ENCODE peak calls at places on chromosomes 5 and 9, in six cellular contexts. One of them, this sample, is unnamed.

GRCh38 chr9:113609562-113610318 is 146.2 kb downstream of the RGS3 start:
- DNase-seq in CD4-positive, CD25-positive, alpha-beta regulatory T cell: no peak
- DNase-seq in CD8-positive, alpha-beta memory T cell: no peak
- DNase-seq in HCT116: no peak
- DNase-seq in amniotic stem cell: no peak
- DNase-seq in NCI-H460: no peak
- DNase-seq in this sample: no peak

GRCh38 chr5:149995385-149996085 is 4.9 kb downstream of the TIGD6 start:
- DNase-seq in CD4-positive, CD25-positive, alpha-beta regulatory T cell: no peak
- DNase-seq in CD8-positive, alpha-beta memory T cell: no peak
- DNase-seq in HCT116: no peak
- DNase-seq in amniotic stem cell: no peak
- DNase-seq in NCI-H460: no peak
- DNase-seq in this sample: no peak

GRCh38 chr5:150402901-150403342 is 9.8 kb downstream of the CD74 start:
- DNase-seq in CD4-positive, CD25-positive, alpha-beta regulatory T cell: no peak
- DNase-seq in CD8-positive, alpha-beta memory T cell: no peak
- DNase-seq in HCT116: no peak
- DNase-seq in amniotic stem cell: no peak
- DNase-seq in NCI-H460: no peak
- DNase-seq in this sample: no peak

GRCh38 chr5:68348447-68349222 is 133.1 kb downstream of the PIK3R1 start:
- DNase-seq in CD4-positive, CD25-positive, alpha-beta regulatory T cell: no peak
- DNase-seq in CD8-positive, alpha-beta memory T cell: no peak
- DNase-seq in HCT116: no peak
- DNase-seq in amniotic stem cell: no peak
- DNase-seq in NCI-H460: no peak
- DNase-seq in this sample: no peak

GRCh38 chr5:143400541-143401252 is 2.8 kb downstream of the NR3C1 start:
- DNase-seq in CD4-positive, CD25-positive, alpha-beta regulatory T cell: no peak
- DNase-seq in CD8-positive, alpha-beta memory T cell: no peak
- DNase-seq in HCT116: no peak
- DNase-seq in amniotic stem cell: no peak
- DNase-seq in NCI-H460: no peak
- DNase-seq in this sample: no peak

GRCh38 chr5:164742025-164742424 is 1236.6 kb downstream of the MAT2B start:
- DNase-seq in CD4-positive, CD25-positive, alpha-beta regulatory T cell: no peak
- DNase-seq in CD8-positive, alpha-beta memory T cell: no peak
- DNase-seq in HCT116: no peak
- DNase-seq in amniotic stem cell: no peak
- DNase-seq in NCI-H460: no peak
- DNase-seq in this sample: no peak

GRCh38 chr5:111453290-111453689 is 59.0 kb downstream of the STARD4 start:
- DNase-seq in CD4-positive, CD25-positive, alpha-beta regulatory T cell: no peak
- DNase-seq in CD8-positive, alpha-beta memory T cell: no peak
- DNase-seq in HCT116: no peak
- DNase-seq in amniotic stem cell: no peak
- DNase-seq in NCI-H460: no peak
- DNase-seq in this sample: no peak

GRCh38 chr9:21060919-21061561 is 16.7 kb downstream of the IFNB1 start:
- DNase-seq in CD4-positive, CD25-positive, alpha-beta regulatory T cell: no peak
- DNase-seq in CD8-positive, alpha-beta memory T cell: no peak
- DNase-seq in HCT116: no peak
- DNase-seq in amniotic stem cell: peak; percentile 3
- DNase-seq in NCI-H460: no peak
- DNase-seq in this sample: no peak

GRCh38 chr9:127944586-127945218 is 7.0 kb upstream of the DPM2 start:
- DNase-seq in CD4-positive, CD25-positive, alpha-beta regulatory T cell: no peak
- DNase-seq in CD8-positive, alpha-beta memory T cell: no peak
- DNase-seq in HCT116: no peak
- DNase-seq in amniotic stem cell: no peak
- DNase-seq in NCI-H460: no peak
- DNase-seq in this sample: no peak

GRCh38 chr9:18396102-18396728 is 77.7 kb upstream of the ADAMTSL1 start:
- DNase-seq in CD4-positive, CD25-positive, alpha-beta regulatory T cell: no peak
- DNase-seq in CD8-positive, alpha-beta memory T cell: no peak
- DNase-seq in HCT116: no peak
- DNase-seq in amniotic stem cell: no peak
- DNase-seq in NCI-H460: no peak
- DNase-seq in this sample: no peak

GRCh38 chr5:53482717-53483638 is 2.5 kb downstream of the FST start:
- DNase-seq in CD4-positive, CD25-positive, alpha-beta regulatory T cell: no peak
- DNase-seq in CD8-positive, alpha-beta memory T cell: no peak
- DNase-seq in HCT116: no peak
- DNase-seq in amniotic stem cell: no peak
- DNase-seq in NCI-H460: no peak
- DNase-seq in this sample: no peak

GRCh38 chr9:16039103-16039987 is 486.5 kb downstream of the CCDC171 start:
- DNase-seq in CD4-positive, CD25-positive, alpha-beta regulatory T cell: no peak
- DNase-seq in CD8-positive, alpha-beta memory T cell: no peak
- DNase-seq in HCT116: peak; percentile 34
- DNase-seq in amniotic stem cell: no peak
- DNase-seq in NCI-H460: no peak
- DNase-seq in this sample: no peak

GRCh38 chr5:157109744-157110143 is 900 bp upstream of the HAVCR2 start:
- DNase-seq in CD4-positive, CD25-positive, alpha-beta regulatory T cell: no peak
- DNase-seq in CD8-positive, alpha-beta memory T cell: no peak
- DNase-seq in HCT116: no peak
- DNase-seq in amniotic stem cell: no peak
- DNase-seq in NCI-H460: no peak
- DNase-seq in this sample: peak; percentile 19

GRCh38 chr5:68368686-68369359 is 153.3 kb downstream of the PIK3R1 start:
- DNase-seq in CD4-positive, CD25-positive, alpha-beta regulatory T cell: no peak
- DNase-seq in CD8-positive, alpha-beta memory T cell: no peak
- DNase-seq in HCT116: no peak
- DNase-seq in amniotic stem cell: no peak
- DNase-seq in NCI-H460: no peak
- DNase-seq in this sample: no peak

GRCh38 chr5:42811591-42812392 is at the start of gene SELENOP:
- DNase-seq in CD4-positive, CD25-positive, alpha-beta regulatory T cell: no peak
- DNase-seq in CD8-positive, alpha-beta memory T cell: no peak
- DNase-seq in HCT116: peak; percentile 24
- DNase-seq in amniotic stem cell: no peak
- DNase-seq in NCI-H460: no peak
- DNase-seq in this sample: no peak

GRCh38 chr5:108259306-108259705 is 122.6 kb downstream of the FBXL17 start:
- DNase-seq in CD4-positive, CD25-positive, alpha-beta regulatory T cell: no peak
- DNase-seq in CD8-positive, alpha-beta memory T cell: no peak
- DNase-seq in HCT116: no peak
- DNase-seq in amniotic stem cell: peak; percentile 7
- DNase-seq in NCI-H460: no peak
- DNase-seq in this sample: no peak

GRCh38 chr9:133374612-133375115 is 1.2 kb downstream of the SURF4 start:
- DNase-seq in CD4-positive, CD25-positive, alpha-beta regulatory T cell: no peak
- DNase-seq in CD8-positive, alpha-beta memory T cell: no peak
- DNase-seq in HCT116: no peak
- DNase-seq in amniotic stem cell: peak; percentile 10
- DNase-seq in NCI-H460: no peak
- DNase-seq in this sample: peak; percentile 51

GRCh38 chr9:81213456-81213855 is 475.9 kb downstream of the TLE1 start:
- DNase-seq in CD4-positive, CD25-positive, alpha-beta regulatory T cell: no peak
- DNase-seq in CD8-positive, alpha-beta memory T cell: no peak
- DNase-seq in HCT116: no peak
- DNase-seq in amniotic stem cell: no peak
- DNase-seq in NCI-H460: no peak
- DNase-seq in this sample: no peak

GRCh38 chr5:460413-460700 is 17.4 kb downstream of the EXOC3 start:
- DNase-seq in CD4-positive, CD25-positive, alpha-beta regulatory T cell: no peak
- DNase-seq in CD8-positive, alpha-beta memory T cell: no peak
- DNase-seq in HCT116: no peak
- DNase-seq in amniotic stem cell: no peak
- DNase-seq in NCI-H460: no peak
- DNase-seq in this sample: no peak

GRCh38 chr9:77017505-77017894 is 2.0 kb upstream of the FOXB2 start:
- DNase-seq in CD4-positive, CD25-positive, alpha-beta regulatory T cell: no peak
- DNase-seq in CD8-positive, alpha-beta memory T cell: no peak
- DNase-seq in HCT116: no peak
- DNase-seq in amniotic stem cell: no peak
- DNase-seq in NCI-H460: no peak
- DNase-seq in this sample: no peak

GRCh38 chr5:59724482-59725392 is 168.8 kb downstream of the PDE4D start:
- DNase-seq in CD4-positive, CD25-positive, alpha-beta regulatory T cell: no peak
- DNase-seq in CD8-positive, alpha-beta memory T cell: no peak
- DNase-seq in HCT116: peak; percentile 12
- DNase-seq in amniotic stem cell: no peak
- DNase-seq in NCI-H460: peak; percentile 52
- DNase-seq in this sample: no peak

This sample was measured in central memory CD4-positive, alpha-beta T cell.